ENCODE peak calls at places on chromosomes 3 and 15, in five cellular contexts. W, L, O, K and H are unnamed samples.

GRCh38 chr3:30454636-30455035 is 151.8 kb upstream of the TGFBR2 start:
- DNase-seq in W (no peak), L (no peak), O (no peak), K (no peak), H (no peak)

GRCh38 chr3:107910713-107911259 is 180.0 kb downstream of the CD47 start:
- DNase-seq in K (no peak), W (no peak), L (no peak), O (no peak), H (no peak)

GRCh38 chr3:95154775-95155174 is 1091.9 kb downstream of the NSUN3 start:
- DNase-seq in L (no peak), O (no peak), W (no peak), K (no peak), H (no peak)

GRCh38 chr3:136929984-136930671 is 27.7 kb upstream of the IL20RB start:
- DNase-seq in L (peak; percentile 35), O (no peak), W (peak; percentile 54), K (peak; percentile 70), H (no peak)

GRCh38 chr3:181713673-181714270 is 2.0 kb downstream of the SOX2 start:
- DNase-seq in O (no peak), L (no peak), K (no peak), W (no peak), H (no peak)

GRCh38 chr15:42036112-42036905 is 15.5 kb upstream of the PLA2G4E start:
- DNase-seq in L (no peak), O (no peak), W (no peak), K (no peak), H (no peak)

GRCh38 chr15:44034933-44035624 is 160.0 kb downstream of the FRMD5 start:
- DNase-seq in L (no peak), K (no peak), O (no peak), W (peak; percentile 37), H (no peak)

GRCh38 chr15:80495406-80495942 is 91.3 kb downstream of the ARNT2 start:
- DNase-seq in W (no peak), K (no peak), O (no peak), L (no peak), H (no peak)

GRCh38 chr3:151085889-151086483 is 522 bp downstream of the MED12L start:
- DNase-seq in L (peak; percentile 50), K (peak; percentile 66), O (no peak), W (peak; percentile 17), H (peak; percentile 13)

GRCh38 chr3:63979093-63979492 is 44.2 kb downstream of the PSMD6 start:
- DNase-seq in L (no peak), W (no peak), K (no peak), O (peak; percentile 37), H (peak; percentile 74)

GRCh38 chr15:95972136-95972553 is 358.4 kb upstream of the NR2F2 start:
- DNase-seq in K (no peak), O (no peak), L (peak; percentile 49), W (no peak), H (no peak)

GRCh38 chr3:172226831-172227230 is 187.5 kb downstream of the FNDC3B start:
- DNase-seq in O (no peak), K (no peak), L (no peak), W (no peak), H (no peak)

GRCh38 chr15:67832965-67833503 is 6.8 kb downstream of the RNU6-1 start:
- DNase-seq in O (no peak), W (no peak), K (peak; percentile 53), L (no peak), H (no peak)

GRCh38 chr15:69319384-69320375 is 21.0 kb downstream of the PAQR5 start:
- DNase-seq in W (peak; percentile 16), K (no peak), O (no peak), L (no peak), H (no peak)

GRCh38 chr3:128619146-128619890 is 31.3 kb downstream of the RPN1 start:
- DNase-seq in O (no peak), K (no peak), L (no peak), W (no peak), H (peak; percentile 9)

GRCh38 chr15:95175914-95176658 is 944.7 kb downstream of the MCTP2 start:
- DNase-seq in W (no peak), K (no peak), L (no peak), O (no peak), H (no peak)

GRCh38 chr15:45137703-45138102 is 7.9 kb downstream of the DUOX1 start:
- DNase-seq in O (no peak), L (no peak), W (no peak), K (no peak), H (no peak)

GRCh38 chr15:85583404-85584390 is 203.3 kb downstream of the AKAP13 start:
- DNase-seq in O (peak; percentile 42), L (no peak), W (peak; percentile 39), K (no peak), H (peak; percentile 24)

GRCh38 chr3:134650431-134651346 is at the start of gene KY:
- DNase-seq in W (peak; percentile 60), O (no peak), K (peak; percentile 77), L (peak; percentile 64), H (no peak)

GRCh38 chr3:25045291-25045690 is 382.8 kb upstream of the RARB start:
- DNase-seq in K (no peak), O (no peak), W (no peak), L (peak; percentile 32), H (no peak)

DNA sequence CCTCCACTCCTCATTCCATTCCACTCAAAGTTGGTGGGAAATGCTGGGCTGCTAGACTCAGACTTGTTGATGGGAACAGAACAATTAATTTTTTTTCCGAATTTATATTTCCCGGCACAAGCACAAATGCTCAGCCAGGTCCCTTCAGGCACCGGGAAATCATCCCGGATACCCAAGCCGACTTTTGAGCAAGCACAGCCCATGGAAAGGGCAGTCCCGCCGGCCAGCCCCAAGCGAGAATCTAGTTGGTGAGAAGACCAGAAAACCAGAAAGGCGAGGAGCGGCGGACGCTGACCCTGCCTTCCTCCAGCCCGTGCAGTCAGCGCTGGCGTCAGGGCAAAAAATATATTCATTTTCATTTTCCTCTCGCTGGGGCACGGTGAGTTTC is 758 bp upstream of the ZIC4 start:
- DNase-seq in O (no peak), K (no peak), L (no peak), W (no peak), H (no peak)
- H3K4me1 ChIP-seq in O (peaks cover 11% of the 10 kb centered on the region), K (peaks cover 22% of the 10 kb centered on the region), L (peaks cover 20% of the 10 kb centered on the region), W (peaks cover 22% of the 10 kb centered on the region), H (no peaks in the 10 kb centered on the region)

DNA sequence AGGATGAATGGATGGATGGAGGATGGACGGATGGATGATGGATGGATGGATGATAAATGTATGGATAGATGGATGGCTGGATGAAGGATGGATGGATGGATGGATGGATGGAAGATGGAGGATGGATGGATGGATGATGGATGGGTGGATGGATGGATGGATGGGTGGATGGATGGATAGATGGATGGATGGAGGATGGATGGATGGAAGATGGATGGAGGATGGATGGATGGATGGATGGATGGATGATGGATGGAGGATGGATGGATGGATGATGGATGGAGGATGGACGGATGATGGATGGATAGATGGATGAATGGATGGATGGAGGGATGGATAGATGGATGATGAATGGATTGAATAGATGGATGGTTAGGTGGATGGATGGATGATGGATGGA is 210.6 kb upstream of the IGF1R start:
- DNase-seq in L (no peak), O (no peak), W (no peak), K (no peak), H (no peak)
- H3K27ac ChIP-seq in L (no peak overlapping the region), O (no peak overlapping the region), W (no peak overlapping the region), K (no peak overlapping the region), H (no peak overlapping the region)

GRCh38 chr15:70449311-70450141 is 313.8 kb downstream of the UACA start:
- DNase-seq in L (no peak), W (no peak), O (no peak), K (no peak), H (no peak)
- H3K36me3 ChIP-seq in L (no peaks in the 10 kb centered on the region), W (no peaks in the 10 kb centered on the region), O (no peaks in the 10 kb centered on the region), K (no peaks in the 10 kb centered on the region), H (no peaks in the 10 kb centered on the region)

GRCh38 chr15:25803541-25803940 is 59.6 kb downstream of the ATP10A start:
- DNase-seq in W (no peak), L (no peak), K (peak; percentile 64), O (no peak), H (no peak)

GRCh38 chr15:25803036-25803435 is 60.1 kb downstream of the ATP10A start:
- DNase-seq in O (no peak), L (no peak), W (no peak), K (peak; percentile 54), H (no peak)

GRCh38 chr15:25802285-25802830 is 60.8 kb downstream of the ATP10A start:
- DNase-seq in L (no peak), K (peak; percentile 61), W (peak; percentile 7), O (no peak), H (no peak)

GRCh38 chr15:25805006-25805405 is 58.1 kb downstream of the ATP10A start:
- DNase-seq in O (no peak), W (peak; percentile 10), L (no peak), K (peak; percentile 87), H (no peak)

DNA sequence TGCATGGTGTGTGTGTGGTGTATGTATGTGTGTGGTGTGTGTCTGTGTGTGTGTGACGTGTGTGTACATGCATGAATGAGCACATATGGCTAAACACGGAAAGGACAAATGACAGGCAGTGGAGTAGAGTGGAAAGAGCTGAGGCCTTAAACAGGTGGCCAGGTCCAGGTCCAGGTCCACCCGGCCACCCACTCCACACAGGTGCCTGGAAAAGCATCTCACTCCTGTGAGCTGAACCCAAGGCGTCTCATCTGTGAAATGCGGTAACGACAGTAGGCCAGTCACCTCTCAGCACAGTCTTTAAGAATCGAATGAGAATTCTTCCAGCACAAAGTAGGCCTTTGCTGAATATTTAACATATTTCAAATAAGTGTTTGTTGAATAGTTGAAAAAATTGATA is 58.7 kb downstream of the ATP10A start:
- DNase-seq in K (peak; percentile 56), O (no peak), W (peak; percentile 9), L (no peak), H (no peak)
- H3K4me1 ChIP-seq in K (peaks cover 42% of the 10 kb centered on the region), O (no peaks in the 10 kb centered on the region), W (no peaks in the 10 kb centered on the region), L (no peaks in the 10 kb centered on the region), H (no peaks in the 10 kb centered on the region)

GRCh38 chr3:36957862-36958686 is 13.2 kb upstream of the TRANK1 start:
- DNase-seq in K (no peak), O (no peak), W (no peak), L (peak; percentile 52), H (no peak)
- H3K27ac ChIP-seq in K (no peak overlapping the region), O (peak overlapping the region; percentile 4), W (no peak overlapping the region), L (peak overlapping the region; percentile 72), H (no peak overlapping the region)

GRCh38 chr3:169777822-169778221 is 4.6 kb downstream of the MYNN start:
- DNase-seq in K (no peak), W (no peak), O (no peak), L (no peak), H (no peak)

GRCh38 chr3:169780738-169781137 is 7.5 kb downstream of the MYNN start:
- DNase-seq in L (no peak), W (no peak), K (no peak), O (no peak), H (no peak)

GRCh38 chr3:169787120-169787519 is 13.9 kb downstream of the MYNN start:
- DNase-seq in K (no peak), O (no peak), W (no peak), L (no peak), H (no peak)

DNA sequence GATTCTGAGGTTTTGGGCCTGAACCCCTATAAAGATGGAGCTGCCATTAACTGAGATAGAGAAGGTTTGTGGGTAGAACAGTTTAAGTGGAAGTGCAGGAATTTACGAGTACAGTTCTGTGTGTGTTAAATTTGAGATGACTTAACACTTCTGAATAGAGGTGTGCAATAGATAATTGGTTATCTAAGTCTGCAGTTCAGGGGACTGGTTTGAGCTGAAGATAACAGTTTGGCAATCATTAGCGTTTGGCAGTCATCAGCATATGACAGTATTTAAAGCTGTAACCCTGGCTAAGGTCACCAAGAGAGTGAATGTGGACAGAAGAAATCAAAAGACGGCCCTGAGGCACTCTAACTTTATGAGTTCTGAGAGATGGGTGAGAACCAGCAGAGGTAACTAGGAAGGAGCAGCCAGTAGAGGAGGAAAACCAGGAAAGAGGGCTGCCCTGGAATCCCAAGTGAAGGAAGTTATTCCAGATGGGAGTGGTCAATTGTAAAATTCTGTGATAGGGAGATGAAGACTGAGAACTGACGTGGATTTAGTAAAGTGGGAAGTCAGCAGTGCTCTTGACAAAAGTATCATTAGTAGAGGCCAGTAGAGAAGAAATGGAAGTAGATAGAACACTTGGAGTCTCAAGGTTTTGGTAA is 8.1 kb downstream of the MYNN start:
- DNase-seq in O (no peak), L (no peak), K (no peak), W (no peak), H (no peak)
- H3K36me3 ChIP-seq in O (peaks cover 50% of the 10 kb centered on the region), L (no peaks in the 10 kb centered on the region), K (peaks cover 85% of the 10 kb centered on the region), W (no peaks in the 10 kb centered on the region), H (peaks cover 42% of the 10 kb centered on the region)